ENCODE peak calls at places on chromosomes 13 and 19, in seven cellular contexts. One of them, this sample, is unnamed.

GRCh38 chr13:113207890-113208423 is 512 bp downstream of the PCID2 start:
- DNase-seq in HL-60: no peak
- DNase-seq in GM23338: peak; percentile 70
- DNase-seq in A549: peak; percentile 28
- DNase-seq in HCT116: no peak
- DNase-seq in Panc1: no peak
- DNase-seq in HepG2: peak; percentile 26
- DNase-seq in this sample: no peak

GRCh38 chr13:46317120-46317519 is 69.9 kb downstream of the RUBCNL start:
- DNase-seq in HL-60: no peak
- DNase-seq in GM23338: no peak
- DNase-seq in A549: no peak
- DNase-seq in HCT116: no peak
- DNase-seq in Panc1: no peak
- DNase-seq in HepG2: no peak
- DNase-seq in this sample: no peak

GRCh38 chr19:4495471-4495870 is 22.8 kb downstream of the PLIN4 start:
- DNase-seq in HL-60: no peak
- DNase-seq in GM23338: peak; percentile 44
- DNase-seq in A549: peak; percentile 41
- DNase-seq in HCT116: peak; percentile 22
- DNase-seq in Panc1: no peak
- DNase-seq in HepG2: no peak
- DNase-seq in this sample: no peak

GRCh38 chr19:35294859-35295258 is 2.9 kb downstream of the MAG start:
- DNase-seq in HL-60: no peak
- DNase-seq in GM23338: no peak
- DNase-seq in A549: no peak
- DNase-seq in HCT116: no peak
- DNase-seq in Panc1: no peak
- DNase-seq in HepG2: no peak
- DNase-seq in this sample: no peak

GRCh38 chr13:98450495-98451167 is 126.3 kb downstream of the STK24 start:
- DNase-seq in HL-60: no peak
- DNase-seq in GM23338: peak; percentile 65
- DNase-seq in A549: no peak
- DNase-seq in HCT116: no peak
- DNase-seq in Panc1: no peak
- DNase-seq in HepG2: peak; percentile 19
- DNase-seq in this sample: no peak

GRCh38 chr19:970695-971094 is 13.4 kb upstream of the WDR18 start:
- DNase-seq in HL-60: no peak
- DNase-seq in GM23338: peak; percentile 66
- DNase-seq in A549: peak; percentile 60
- DNase-seq in HCT116: no peak
- DNase-seq in Panc1: no peak
- DNase-seq in HepG2: no peak
- DNase-seq in this sample: peak; percentile 72

GRCh38 chr13:110097013-110097412 is 209.9 kb downstream of the COL4A1 start:
- DNase-seq in HL-60: no peak
- DNase-seq in GM23338: no peak
- DNase-seq in A549: no peak
- DNase-seq in HCT116: no peak
- DNase-seq in Panc1: no peak
- DNase-seq in HepG2: no peak
- DNase-seq in this sample: no peak

GRCh38 chr13:24693862-24694471 is 13.8 kb downstream of the ATP12A start:
- DNase-seq in HL-60: peak; percentile 59
- DNase-seq in GM23338: peak; percentile 95
- DNase-seq in A549: peak; percentile 71
- DNase-seq in HCT116: peak; percentile 74
- DNase-seq in Panc1: no peak
- DNase-seq in HepG2: peak; percentile 60
- DNase-seq in this sample: peak; percentile 84

GRCh38 chr19:46984077-46985010 is 35.3 kb upstream of the NPAS1 start:
- DNase-seq in HL-60: peak; percentile 68
- DNase-seq in GM23338: no peak
- DNase-seq in A549: peak; percentile 81
- DNase-seq in HCT116: no peak
- DNase-seq in Panc1: no peak
- DNase-seq in HepG2: peak; percentile 90
- DNase-seq in this sample: peak; percentile 74

GRCh38 chr19:41235480-41235879 is 16.5 kb downstream of the AXL start:
- DNase-seq in HL-60: no peak
- DNase-seq in GM23338: no peak
- DNase-seq in A549: no peak
- DNase-seq in HCT116: no peak
- DNase-seq in Panc1: no peak
- DNase-seq in HepG2: no peak
- DNase-seq in this sample: no peak

GRCh38 chr19:56291857-56292256 is 19.3 kb downstream of the EDDM13 start:
- DNase-seq in HL-60: no peak
- DNase-seq in GM23338: no peak
- DNase-seq in A549: no peak
- DNase-seq in HCT116: no peak
- DNase-seq in Panc1: no peak
- DNase-seq in HepG2: no peak
- DNase-seq in this sample: no peak

GRCh38 chr19:52734340-52734892 is 428 bp downstream of the ZNF611 start:
- DNase-seq in HL-60: peak; percentile 12
- DNase-seq in GM23338: peak; percentile 39
- DNase-seq in A549: no peak
- DNase-seq in HCT116: no peak
- DNase-seq in Panc1: no peak
- DNase-seq in HepG2: no peak
- DNase-seq in this sample: peak; percentile 74

GRCh38 chr19:17348700-17349099 is 11.3 kb downstream of the GTPBP3 start:
- DNase-seq in HL-60: no peak
- DNase-seq in GM23338: peak; percentile 77
- DNase-seq in A549: peak; percentile 62
- DNase-seq in HCT116: no peak
- DNase-seq in Panc1: no peak
- DNase-seq in HepG2: peak; percentile 42
- DNase-seq in this sample: peak; percentile 86

GRCh38 chr19:44757057-44757734 is 8.7 kb downstream of the BCL3 start:
- DNase-seq in HL-60: no peak
- DNase-seq in GM23338: peak; percentile 49
- DNase-seq in A549: no peak
- DNase-seq in HCT116: no peak
- DNase-seq in Panc1: no peak
- DNase-seq in HepG2: no peak
- DNase-seq in this sample: peak; percentile 89

GRCh38 chr19:543912-544608 is at the start of gene GZMM:
- DNase-seq in HL-60: no peak
- DNase-seq in GM23338: no peak
- DNase-seq in A549: no peak
- DNase-seq in HCT116: no peak
- DNase-seq in Panc1: no peak
- DNase-seq in HepG2: no peak
- DNase-seq in this sample: no peak

GRCh38 chr13:47251771-47252170 is 354.9 kb upstream of the HTR2A start:
- DNase-seq in HL-60: no peak
- DNase-seq in GM23338: no peak
- DNase-seq in A549: no peak
- DNase-seq in HCT116: no peak
- DNase-seq in Panc1: no peak
- DNase-seq in HepG2: no peak
- DNase-seq in this sample: no peak

GRCh38 chr19:33559996-33560395 is 38.4 kb upstream of the PEPD start:
- DNase-seq in HL-60: no peak
- DNase-seq in GM23338: no peak
- DNase-seq in A549: no peak
- DNase-seq in HCT116: no peak
- DNase-seq in Panc1: no peak
- DNase-seq in HepG2: no peak
- DNase-seq in this sample: no peak

GRCh38 chr13:35898041-35898440 is 233.1 kb downstream of the DCLK1 start:
- DNase-seq in HL-60: no peak
- DNase-seq in GM23338: no peak
- DNase-seq in A549: no peak
- DNase-seq in HCT116: no peak
- DNase-seq in Panc1: no peak
- DNase-seq in HepG2: no peak
- DNase-seq in this sample: no peak

GRCh38 chr19:53844849-53845246 is 20.7 kb upstream of the NLRP12 start:
- DNase-seq in HL-60: peak; percentile 72
- DNase-seq in GM23338: no peak
- DNase-seq in A549: no peak
- DNase-seq in HCT116: no peak
- DNase-seq in Panc1: no peak
- DNase-seq in HepG2: no peak
- DNase-seq in this sample: no peak

GRCh38 chr19:14063100-14063499 is 1.2 kb upstream of the PALM3 start:
- DNase-seq in HL-60: no peak
- DNase-seq in GM23338: no peak
- DNase-seq in A549: no peak
- DNase-seq in HCT116: no peak
- DNase-seq in Panc1: no peak
- DNase-seq in HepG2: no peak
- DNase-seq in this sample: no peak

GRCh38 chr13:51363625-51364024 is 24.1 kb downstream of the SERPINE3 start:
- DNase-seq in HL-60: no peak
- DNase-seq in GM23338: no peak
- DNase-seq in A549: no peak
- DNase-seq in HCT116: no peak
- DNase-seq in Panc1: no peak
- DNase-seq in HepG2: no peak
- DNase-seq in this sample: no peak

GRCh38 chr19:35746556-35746955 is 1.1 kb downstream of the PSENEN start:
- DNase-seq in HL-60: peak; percentile 50
- DNase-seq in GM23338: no peak
- DNase-seq in A549: no peak
- DNase-seq in HCT116: no peak
- DNase-seq in Panc1: no peak
- DNase-seq in HepG2: no peak
- DNase-seq in this sample: no peak

GRCh38 chr13:28394422-28394821 is 100.5 kb downstream of the FLT1 start:
- DNase-seq in HL-60: peak; percentile 24
- DNase-seq in GM23338: no peak
- DNase-seq in A549: no peak
- DNase-seq in HCT116: no peak
- DNase-seq in Panc1: no peak
- DNase-seq in HepG2: no peak
- DNase-seq in this sample: no peak

GRCh38 chr13:95457294-95457693 is 95.2 kb upstream of the CLDN10 start:
- DNase-seq in HL-60: no peak
- DNase-seq in GM23338: no peak
- DNase-seq in A549: no peak
- DNase-seq in HCT116: no peak
- DNase-seq in Panc1: no peak
- DNase-seq in HepG2: no peak
- DNase-seq in this sample: no peak

GRCh38 chr19:51501594-51502263 is at the start of gene SIGLEC12:
- DNase-seq in HL-60: peak; percentile 67
- DNase-seq in GM23338: no peak
- DNase-seq in A549: no peak
- DNase-seq in HCT116: no peak
- DNase-seq in Panc1: no peak
- DNase-seq in HepG2: no peak
- DNase-seq in this sample: no peak

GRCh38 chr19:45782820-45783785 is 813 bp upstream of the DMPK start:
- DNase-seq in HL-60: no peak
- DNase-seq in GM23338: no peak
- DNase-seq in A549: peak; percentile 58
- DNase-seq in HCT116: no peak
- DNase-seq in Panc1: no peak
- DNase-seq in HepG2: no peak
- DNase-seq in this sample: peak; percentile 58
- TF ChIP-seq REST in HL-60: no peak
- TF ChIP-seq REST in GM23338: no peak
- TF ChIP-seq REST in A549: no peak
- TF ChIP-seq REST in HCT116: no peak
- TF ChIP-seq REST in Panc1: no peak
- TF ChIP-seq REST in HepG2: no peak
- TF ChIP-seq REST in this sample: no peak

DNA sequence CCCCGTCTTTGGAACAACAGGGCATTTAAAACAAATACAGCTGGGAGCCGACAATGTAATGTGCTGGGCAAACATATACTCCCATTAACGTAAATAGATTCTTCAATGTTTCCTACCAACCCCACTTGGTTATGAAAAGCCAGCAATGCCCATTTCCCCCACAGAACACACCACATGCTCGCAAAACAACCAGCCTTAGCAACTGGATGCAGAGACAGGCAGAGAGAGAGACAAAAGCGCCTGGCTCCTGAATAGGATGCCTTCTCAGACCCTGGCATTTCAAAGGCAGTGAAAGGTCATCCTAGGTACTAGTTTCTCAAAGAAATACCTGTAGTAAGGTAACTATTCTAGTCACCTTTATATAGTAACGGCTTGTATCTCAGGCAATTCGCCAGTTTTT is 462.9 kb downstream of the ITGBL1 start:
- DNase-seq in HL-60: no peak
- DNase-seq in GM23338: peak; percentile 62
- DNase-seq in A549: no peak
- DNase-seq in HCT116: no peak
- DNase-seq in Panc1: no peak
- DNase-seq in HepG2: no peak
- DNase-seq in this sample: peak; percentile 45
- TF ChIP-seq REST in HL-60: no peak
- TF ChIP-seq REST in GM23338: no peak
- TF ChIP-seq REST in A549: no peak
- TF ChIP-seq REST in HCT116: no peak
- TF ChIP-seq REST in Panc1: no peak
- TF ChIP-seq REST in HepG2: no peak
- TF ChIP-seq REST in this sample: no peak

GRCh38 chr13:41991936-41992335 is 31.0 kb upstream of the VWA8 start:
- DNase-seq in HL-60: no peak
- DNase-seq in GM23338: no peak
- DNase-seq in A549: no peak
- DNase-seq in HCT116: no peak
- DNase-seq in Panc1: no peak
- DNase-seq in HepG2: no peak
- DNase-seq in this sample: no peak
- TF ChIP-seq REST in HL-60: no peak
- TF ChIP-seq REST in GM23338: no peak
- TF ChIP-seq REST in A549: no peak
- TF ChIP-seq REST in HCT116: no peak
- TF ChIP-seq REST in Panc1: no peak
- TF ChIP-seq REST in HepG2: no peak
- TF ChIP-seq REST in this sample: no peak

DNA sequence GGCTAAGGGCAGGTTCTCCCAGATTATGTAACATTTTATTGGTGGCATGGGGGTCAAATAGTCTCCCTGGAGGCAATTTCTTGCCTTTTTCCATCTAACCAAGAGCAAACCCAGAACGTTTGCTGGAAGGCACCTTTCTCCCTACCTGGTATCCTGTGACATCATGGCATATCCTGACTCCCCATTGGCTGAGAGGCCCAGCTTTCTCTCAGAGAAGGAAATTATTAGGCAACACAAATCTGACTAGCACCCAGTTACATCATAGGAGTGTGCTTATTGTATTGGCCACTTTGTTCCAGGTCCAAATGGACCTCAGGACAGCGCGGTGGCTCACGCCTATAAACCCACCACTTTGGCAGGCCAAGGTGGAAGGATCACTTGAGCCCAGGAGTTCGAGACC is 13.0 kb downstream of the NTN5 start:
- DNase-seq in HL-60: no peak
- DNase-seq in GM23338: no peak
- DNase-seq in A549: peak; percentile 61
- DNase-seq in HCT116: no peak
- DNase-seq in Panc1: no peak
- DNase-seq in HepG2: no peak
- DNase-seq in this sample: no peak
- TF ChIP-seq REST in HL-60: no peak
- TF ChIP-seq REST in GM23338: no peak
- TF ChIP-seq REST in A549: no peak
- TF ChIP-seq REST in HCT116: no peak
- TF ChIP-seq REST in Panc1: no peak
- TF ChIP-seq REST in HepG2: no peak
- TF ChIP-seq REST in this sample: no peak

This sample was measured in SK-N-SH.